ENCODE peak calls at places on chromosomes 12 and 14, in seven cellular contexts. Q is HTR-8/SVneo, T is NCI-H146, I is GM10248, J is HepG2, X is activated T-helper 1 cell treated with Interleukin-2 at 50 U/mL for 16 hours, S is T-helper 1 cell. F is an unnamed sample.

GRCh38 chr12:70227911-70228310 is 15.3 kb upstream of the CNOT2 start:
- DNase-seq in Q (no peak), T (no peak), I (no peak), J (no peak), X (no peak), S (no peak), F (no peak)

GRCh38 chr12:44812062-44812461 is 64.1 kb downstream of the NELL2 start:
- DNase-seq in Q (no peak), T (no peak), I (no peak), J (no peak), X (no peak), S (peak), F (no peak)

GRCh38 chr14:85921241-85921640 is 391.3 kb downstream of the FLRT2 start:
- DNase-seq in Q (no peak), T (peak), I (no peak), J (no peak), X (no peak), S (no peak), F (no peak)

GRCh38 chr12:110002691-110003515 is 3.7 kb downstream of the ANKRD13A start:
- DNase-seq in Q (no peak), T (no peak), I (no peak), J (no peak), X (no peak), S (no peak), F (no peak)

GRCh38 chr12:115960868-115961802 is 316.4 kb downstream of the MED13L start:
- DNase-seq in Q (no peak), T (no peak), I (no peak), J (no peak), X (no peak), S (peak), F (no peak)

GRCh38 chr12:45269407-45269741 is 53.5 kb downstream of the ANO6 start:
- DNase-seq in Q (no peak), T (peak), I (no peak), J (no peak), X (no peak), S (no peak), F (no peak)

GRCh38 chr12:50411051-50411660 is 10.5 kb downstream of the LARP4 start:
- DNase-seq in Q (no peak), T (no peak), I (no peak), J (no peak), X (no peak), S (no peak), F (peak)

GRCh38 chr12:132524405-132524804 is 34.5 kb downstream of the FBRSL1 start:
- DNase-seq in Q (no peak), T (no peak), I (no peak), J (no peak), X (no peak), S (no peak), F (no peak)

GRCh38 chr12:57215668-57216013 is 953 bp upstream of the NXPH4 start:
- DNase-seq in Q (no peak), T (peak), I (peak), J (no peak), X (no peak), S (peak), F (no peak)

GRCh38 chr12:57889541-57889989 is 43.0 kb upstream of the CTDSP2 start:
- DNase-seq in Q (no peak), T (peak), I (no peak), J (no peak), X (no peak), S (no peak), F (no peak)

GRCh38 chr14:71725802-71726638 is 206.2 kb upstream of the RGS6 start:
- DNase-seq in Q (peak), T (no peak), I (no peak), J (no peak), X (no peak), S (peak), F (peak)

GRCh38 chr14:76708771-76709170 is 52.5 kb upstream of the VASH1 start:
- DNase-seq in Q (no peak), T (no peak), I (no peak), J (no peak), X (no peak), S (no peak), F (no peak)

GRCh38 chr12:19205120-19205519 is 75.6 kb downstream of the PLEKHA5 start:
- DNase-seq in Q (no peak), T (peak), I (no peak), J (no peak), X (no peak), S (no peak), F (no peak)

GRCh38 chr14:100887728-100888335 is 15.7 kb downstream of the RTL1 start:
- DNase-seq in Q (no peak), T (no peak), I (no peak), J (no peak), X (no peak), S (no peak), F (no peak)

GRCh38 chr14:99047436-99048110 is 224.4 kb downstream of the BCL11B start:
- DNase-seq in Q (no peak), T (no peak), I (no peak), J (no peak), X (no peak), S (no peak), F (no peak)

GRCh38 chr14:23626946-23627345 is 9.2 kb upstream of the DHRS2 start:
- DNase-seq in Q (no peak), T (no peak), I (no peak), J (no peak), X (no peak), S (no peak), F (no peak)

GRCh38 chr12:105235299-105235746 is 651 bp downstream of the APPL2 start:
- DNase-seq in Q (no peak), T (no peak), I (peak), J (no peak), X (no peak), S (peak), F (no peak)

F was measured in HL-60.